ENCODE peak calls at places on chromosomes 7 and 10, in six cellular contexts. F is NCI-H1092; S is stimulated activated CD4-positive, alpha-beta T cell treated with anti-CD3 and anti-CD28 coated beads, Interleukin-15, amount 100 ng/mL, for 1 hour; I is PC-3; W is Panc1; H is GDM1. G is an unnamed sample.

GRCh38 chr10:79440281-79440680 is 5.1 kb downstream of the ZCCHC24 start:
- DNase-seq in F (no peak), S (no peak), I (no peak), W (no peak), H (no peak), G (no peak)

GRCh38 chr7:29953735-29954347 is 35.8 kb downstream of the SCRN1 start:
- DNase-seq in F (no peak), S (no peak), I (no peak), W (no peak), H (no peak), G (no peak)

GRCh38 chr10:33114451-33114944 is 156.5 kb upstream of the ITGB1 start:
- DNase-seq in F (no peak), S (no peak), I (peak), W (no peak), H (no peak), G (no peak)

GRCh38 chr7:74302745-74303221 is 13.6 kb downstream of the CLIP2 start:
- DNase-seq in F (no peak), S (no peak), I (no peak), W (no peak), H (no peak), G (no peak)

GRCh38 chr7:94228678-94229077 is 166.0 kb upstream of the COL1A2 start:
- DNase-seq in F (no peak), S (no peak), I (no peak), W (no peak), H (no peak), G (no peak)

GRCh38 chr10:97682042-97682441 is 5.0 kb downstream of the AVPI1 start:
- DNase-seq in F (no peak), S (no peak), I (no peak), W (no peak), H (no peak), G (no peak)

GRCh38 chr10:113566888-113567287 is 14.0 kb downstream of the HABP2 start:
- DNase-seq in F (no peak), S (no peak), I (no peak), W (no peak), H (no peak), G (no peak)

GRCh38 chr10:70753841-70754621 is 31.1 kb downstream of the TBATA start:
- DNase-seq in F (no peak), S (no peak), I (no peak), W (no peak), H (no peak), G (no peak)

GRCh38 chr7:10300557-10300956 is 673.1 kb upstream of the PHF14 start:
- DNase-seq in F (no peak), S (no peak), I (no peak), W (no peak), H (no peak), G (no peak)

GRCh38 chr10:9253121-9253520 is 1198.6 kb downstream of the GATA3 start:
- DNase-seq in F (no peak), S (no peak), I (peak), W (no peak), H (no peak), G (no peak)

GRCh38 chr7:15508258-15508657 is 53.6 kb downstream of the AGMO start:
- DNase-seq in F (no peak), S (no peak), I (peak), W (no peak), H (no peak), G (no peak)

GRCh38 chr10:121070257-121070656 is 219.1 kb downstream of the WDR11 start:
- DNase-seq in F (no peak), S (no peak), I (peak), W (no peak), H (no peak), G (no peak)

GRCh38 chr7:29657288-29657687 is 93.7 kb downstream of the PRR15 start:
- DNase-seq in F (no peak), S (no peak), I (no peak), W (no peak), H (no peak), G (no peak)

GRCh38 chr10:48607356-48608278 is 2.7 kb upstream of the ARHGAP22 start:
- DNase-seq in F (no peak), S (no peak), I (peak), W (no peak), H (no peak), G (no peak)

GRCh38 chr10:42475168-42476098 is 162.9 kb downstream of the ZNF33B start:
- DNase-seq in F (no peak), S (no peak), I (peak), W (peak), H (no peak), G (no peak)

GRCh38 chr10:98446656-98447221 is at the start of gene HPS1:
- DNase-seq in F (no peak), S (peak), I (peak), W (no peak), H (peak), G (peak)

GRCh38 chr7:149771199-149771636 is 2.2 kb downstream of the ZNF467 start:
- DNase-seq in F (no peak), S (no peak), I (peak), W (no peak), H (no peak), G (no peak)

GRCh38 chr10:23499317-23499716 is 60.4 kb downstream of the OTUD1 start:
- DNase-seq in F (no peak), S (no peak), I (no peak), W (no peak), H (no peak), G (no peak)

GRCh38 chr10:34758447-34758996 is 56.6 kb downstream of the PARD3 start:
- DNase-seq in F (no peak), S (no peak), I (peak), W (peak), H (no peak), G (no peak)

GRCh38 chr7:34991938-34992840 is 45.1 kb downstream of the DPY19L1 start:
- DNase-seq in F (no peak), S (no peak), I (peak), W (no peak), H (no peak), G (no peak)

GRCh38 chr10:16644146-16644545 is 122.5 kb upstream of the C1QL3 start:
- DNase-seq in F (no peak), S (no peak), I (peak), W (peak), H (no peak), G (no peak)

GRCh38 chr10:103168436-103168835 is 24.6 kb downstream of the NT5C2 start:
- DNase-seq in F (no peak), S (no peak), I (peak), W (no peak), H (no peak), G (no peak)

GRCh38 chr7:155889636-155890508 is 77.6 kb upstream of the SHH start:
- DNase-seq in F (no peak), S (no peak), I (no peak), W (no peak), H (no peak), G (no peak)

GRCh38 chr7:137977173-137977572 is 24.7 kb downstream of the CREB3L2 start:
- DNase-seq in F (no peak), S (no peak), I (peak), W (no peak), H (no peak), G (no peak)

GRCh38 chr10:95260397-95260881 is 30.4 kb downstream of the PDLIM1 start:
- DNase-seq in F (no peak), S (no peak), I (peak), W (peak), H (no peak), G (no peak)

GRCh38 chr10:125101581-125101980 is 58.8 kb downstream of the CTBP2 start:
- DNase-seq in F (no peak), S (no peak), I (no peak), W (no peak), H (no peak), G (no peak)

GRCh38 chr7:23004247-23004520 is 9.7 kb downstream of the HYCC1 start:
- DNase-seq in F (no peak), S (no peak), I (no peak), W (no peak), H (no peak), G (no peak)

GRCh38 chr7:54189330-54189729 is 352.8 kb upstream of the VSTM2A start:
- DNase-seq in F (no peak), S (no peak), I (no peak), W (no peak), H (no peak), G (no peak)

GRCh38 chr10:119611433-119611832 is 14.7 kb upstream of the TIAL1 start:
- DNase-seq in F (no peak), S (no peak), I (no peak), W (no peak), H (no peak), G (no peak)

GRCh38 chr7:4271716-4272015 is 410.4 kb upstream of the FOXK1 start:
- DNase-seq in F (no peak), S (no peak), I (no peak), W (no peak), H (no peak), G (no peak)

GRCh38 chr7:137978464-137979237 is 23.2 kb downstream of the CREB3L2 start:
- DNase-seq in F (no peak), S (no peak), I (peak), W (peak), H (no peak), G (no peak)

GRCh38 chr7:5337047-5337446 is 54.3 kb downstream of the SLC29A4 start:
- DNase-seq in F (no peak), S (no peak), I (no peak), W (no peak), H (no peak), G (no peak)

GRCh38 chr7:140397784-140398750 is at the start of gene SLC37A3:
- DNase-seq in F (peak), S (peak), I (peak), W (no peak), H (no peak), G (peak)